ENCODE peak calls at places on chromosomes 11 and 22, in four cellular contexts. One of them, this sample, is unnamed.

GRCh38 chr11:1746956-1747752 is 3.2 kb downstream of the IFITM10 start:
- DNase-seq in WTC11: no peak
- DNase-seq in GM12878: no peak
- DNase-seq in HepG2: no peak
- DNase-seq in this sample: no peak

GRCh38 chr11:127675602-127676001 is 675.0 kb upstream of the KIRREL3 start:
- DNase-seq in WTC11: no peak
- DNase-seq in GM12878: no peak
- DNase-seq in HepG2: no peak
- DNase-seq in this sample: no peak

GRCh38 chr22:30253205-30253852 is 6.8 kb upstream of the LIF start:
- DNase-seq in WTC11: no peak
- DNase-seq in GM12878: no peak
- DNase-seq in HepG2: no peak
- DNase-seq in this sample: no peak

GRCh38 chr11:47923667-47924066 is 56.7 kb upstream of the PTPRJ start:
- DNase-seq in WTC11: no peak
- DNase-seq in GM12878: no peak
- DNase-seq in HepG2: no peak
- DNase-seq in this sample: no peak

GRCh38 chr11:130874955-130875531 is 41.2 kb downstream of the SNX19 start:
- DNase-seq in WTC11: no peak
- DNase-seq in GM12878: no peak
- DNase-seq in HepG2: no peak
- DNase-seq in this sample: no peak

GRCh38 chr11:76218449-76219206 is 12.3 kb upstream of the WNT11 start:
- DNase-seq in WTC11: no peak
- DNase-seq in GM12878: no peak
- DNase-seq in HepG2: no peak
- DNase-seq in this sample: no peak

GRCh38 chr11:126361400-126361799 is 5.9 kb downstream of the ST3GAL4 start:
- DNase-seq in WTC11: no peak
- DNase-seq in GM12878: no peak
- DNase-seq in HepG2: no peak
- DNase-seq in this sample: no peak

GRCh38 chr11:18384157-18384641 is 10.2 kb upstream of the LDHA start:
- DNase-seq in WTC11: no peak
- DNase-seq in GM12878: peak
- DNase-seq in HepG2: peak
- DNase-seq in this sample: peak

GRCh38 chr22:38843201-38843715 is 570 bp downstream of the NPTXR start:
- DNase-seq in WTC11: peak
- DNase-seq in GM12878: no peak
- DNase-seq in HepG2: peak
- DNase-seq in this sample: peak

GRCh38 chr22:31344369-31345330 is 1.5 kb downstream of the PATZ1 start:
- DNase-seq in WTC11: peak
- DNase-seq in GM12878: no peak
- DNase-seq in HepG2: no peak
- DNase-seq in this sample: no peak

GRCh38 chr11:6986487-6986886 is 33.7 kb downstream of the ZNF214 start:
- DNase-seq in WTC11: no peak
- DNase-seq in GM12878: no peak
- DNase-seq in HepG2: no peak
- DNase-seq in this sample: no peak

GRCh38 chr11:122872046-122872445 is 10.5 kb upstream of the JHY start:
- DNase-seq in WTC11: no peak
- DNase-seq in GM12878: no peak
- DNase-seq in HepG2: no peak
- DNase-seq in this sample: no peak

GRCh38 chr11:20367313-20367948 is 3.9 kb downstream of the HTATIP2 start:
- DNase-seq in WTC11: no peak
- DNase-seq in GM12878: no peak
- DNase-seq in HepG2: peak
- DNase-seq in this sample: peak

GRCh38 chr11:92843455-92843854 is 126.0 kb upstream of the MTNR1B start:
- DNase-seq in WTC11: no peak
- DNase-seq in GM12878: no peak
- DNase-seq in HepG2: no peak
- DNase-seq in this sample: no peak

GRCh38 chr11:130131957-130132850 is 27.4 kb upstream of the ST14 start:
- DNase-seq in WTC11: peak
- DNase-seq in GM12878: peak
- DNase-seq in HepG2: peak
- DNase-seq in this sample: peak

GRCh38 chr22:45212306-45212709 is 28.4 kb downstream of the KIAA0930 start:
- DNase-seq in WTC11: no peak
- DNase-seq in GM12878: no peak
- DNase-seq in HepG2: no peak
- DNase-seq in this sample: no peak

GRCh38 chr22:24483966-24484545 is 11.1 kb upstream of the UPB1 start:
- DNase-seq in WTC11: no peak
- DNase-seq in GM12878: no peak
- DNase-seq in HepG2: no peak
- DNase-seq in this sample: no peak

GRCh38 chr11:94664336-94664735 is 97.2 kb downstream of the PIWIL4 start:
- DNase-seq in WTC11: no peak
- DNase-seq in GM12878: no peak
- DNase-seq in HepG2: no peak
- DNase-seq in this sample: no peak

GRCh38 chr11:1948389-1948788 is 1.3 kb downstream of the MRPL23 start:
- DNase-seq in WTC11: no peak
- DNase-seq in GM12878: no peak
- DNase-seq in HepG2: no peak
- DNase-seq in this sample: no peak

GRCh38 chr11:76946223-76946622 is 85.5 kb downstream of the ACER3 start:
- DNase-seq in WTC11: no peak
- DNase-seq in GM12878: no peak
- DNase-seq in HepG2: no peak
- DNase-seq in this sample: no peak

GRCh38 chr11:64898076-64898445 is 18.9 kb downstream of the ATG2A start:
- DNase-seq in WTC11: no peak
- DNase-seq in GM12878: no peak
- DNase-seq in HepG2: no peak
- DNase-seq in this sample: no peak

GRCh38 chr22:46735747-46736608 is 2.1 kb downstream of the CERK start:
- DNase-seq in WTC11: peak
- DNase-seq in GM12878: no peak
- DNase-seq in HepG2: no peak
- DNase-seq in this sample: no peak

GRCh38 chr22:17121235-17122195 is at the start of gene TMEM121B:
- DNase-seq in WTC11: peak
- DNase-seq in GM12878: no peak
- DNase-seq in HepG2: no peak
- DNase-seq in this sample: peak

GRCh38 chr11:65208785-65209710 is 27.3 kb downstream of the CAPN1 start:
- DNase-seq in WTC11: peak
- DNase-seq in GM12878: no peak
- DNase-seq in HepG2: no peak
- DNase-seq in this sample: no peak

GRCh38 chr11:14259186-14259784 is 99.7 kb downstream of the RRAS2 start:
- DNase-seq in WTC11: peak
- DNase-seq in GM12878: no peak
- DNase-seq in HepG2: no peak
- DNase-seq in this sample: no peak

GRCh38 chr22:48948575-48949170 is 879.0 kb downstream of the BRD1 start:
- DNase-seq in WTC11: no peak
- DNase-seq in GM12878: no peak
- DNase-seq in HepG2: no peak
- DNase-seq in this sample: no peak

GRCh38 chr11:77211594-77212251 is 83.7 kb downstream of the MYO7A start:
- DNase-seq in WTC11: no peak
- DNase-seq in GM12878: no peak
- DNase-seq in HepG2: no peak
- DNase-seq in this sample: no peak

GRCh38 chr11:19232910-19233503 is 7.7 kb downstream of the E2F8 start:
- DNase-seq in WTC11: no peak
- DNase-seq in GM12878: no peak
- DNase-seq in HepG2: no peak
- DNase-seq in this sample: no peak

GRCh38 chr11:35111171-35112055 is 27.6 kb upstream of the CD44 start:
- DNase-seq in WTC11: no peak
- DNase-seq in GM12878: no peak
- DNase-seq in HepG2: no peak
- DNase-seq in this sample: peak

GRCh38 chr11:3124821-3125220 is 40.3 kb downstream of the OSBPL5 start:
- DNase-seq in WTC11: no peak
- DNase-seq in GM12878: no peak
- DNase-seq in HepG2: no peak
- DNase-seq in this sample: no peak

GRCh38 chr11:128157423-128158298 is 429.7 kb downstream of the ETS1 start:
- DNase-seq in WTC11: peak
- DNase-seq in GM12878: peak
- DNase-seq in HepG2: peak
- DNase-seq in this sample: peak

GRCh38 chr11:73268671-73269271 is 3.4 kb upstream of the P2RY6 start:
- DNase-seq in WTC11: no peak
- DNase-seq in GM12878: no peak
- DNase-seq in HepG2: no peak
- DNase-seq in this sample: no peak

GRCh38 chr11:110362916-110363574 is 66.6 kb upstream of the RDX start:
- DNase-seq in WTC11: peak
- DNase-seq in GM12878: no peak
- DNase-seq in HepG2: peak
- DNase-seq in this sample: no peak

GRCh38 chr11:37718431-37718999 is 1120.5 kb upstream of the RAG2 start:
- DNase-seq in WTC11: no peak
- DNase-seq in GM12878: no peak
- DNase-seq in HepG2: no peak
- DNase-seq in this sample: no peak

GRCh38 chr22:37803195-37803635 is 4.5 kb upstream of the GCAT start:
- DNase-seq in WTC11: peak
- DNase-seq in GM12878: no peak
- DNase-seq in HepG2: peak
- DNase-seq in this sample: peak
- TF ChIP-seq CREM in WTC11: no peak
- TF ChIP-seq CREM in GM12878: no peak
- TF ChIP-seq CREM in HepG2: peak
- TF ChIP-seq CREM in this sample: peak

DNA sequence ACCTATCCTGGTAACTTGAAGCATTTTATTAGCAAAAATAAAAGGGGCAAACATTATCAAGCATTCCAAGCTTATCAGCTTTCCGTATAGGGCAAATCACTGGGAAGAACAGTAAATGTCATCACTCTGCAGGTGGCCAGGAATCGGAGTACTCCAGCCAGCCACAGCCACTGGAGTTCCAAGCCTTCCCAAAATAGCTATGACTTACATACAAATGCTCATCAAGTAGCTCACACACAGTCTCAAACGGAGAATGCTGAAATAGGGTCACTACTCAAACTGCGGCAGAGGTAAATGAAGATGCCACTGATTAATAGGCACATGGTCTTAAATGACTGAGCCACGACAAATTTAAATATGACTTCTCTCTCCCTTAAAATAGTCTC is 2.1 kb downstream of the USP28 start:
- DNase-seq in WTC11: no peak
- DNase-seq in GM12878: no peak
- DNase-seq in HepG2: no peak
- DNase-seq in this sample: no peak
- TF ChIP-seq CREM in WTC11: no peak
- TF ChIP-seq CREM in GM12878: no peak
- TF ChIP-seq CREM in HepG2: no peak
- TF ChIP-seq CREM in this sample: no peak

GRCh38 chr11:118406599-118407166 is 5.3 kb downstream of the ATP5MG start:
- DNase-seq in WTC11: no peak
- DNase-seq in GM12878: peak
- DNase-seq in HepG2: no peak
- DNase-seq in this sample: no peak

GRCh38 chr11:118412921-118413320 is 11.5 kb downstream of the ATP5MG start:
- DNase-seq in WTC11: no peak
- DNase-seq in GM12878: no peak
- DNase-seq in HepG2: no peak
- DNase-seq in this sample: no peak

GRCh38 chr11:118411523-118411922 is 10.1 kb downstream of the ATP5MG start:
- DNase-seq in WTC11: no peak
- DNase-seq in GM12878: no peak
- DNase-seq in HepG2: peak
- DNase-seq in this sample: no peak

GRCh38 chr11:118415051-118415738 is 13.8 kb downstream of the ATP5MG start:
- DNase-seq in WTC11: no peak
- DNase-seq in GM12878: no peak
- DNase-seq in HepG2: no peak
- DNase-seq in this sample: no peak

GRCh38 chr11:118410055-118410745 is 8.8 kb downstream of the ATP5MG start:
- DNase-seq in WTC11: no peak
- DNase-seq in GM12878: peak
- DNase-seq in HepG2: no peak
- DNase-seq in this sample: no peak
- TF ChIP-seq CREM in WTC11: no peak
- TF ChIP-seq CREM in GM12878: no peak
- TF ChIP-seq CREM in HepG2: no peak
- TF ChIP-seq CREM in this sample: no peak

DNA sequence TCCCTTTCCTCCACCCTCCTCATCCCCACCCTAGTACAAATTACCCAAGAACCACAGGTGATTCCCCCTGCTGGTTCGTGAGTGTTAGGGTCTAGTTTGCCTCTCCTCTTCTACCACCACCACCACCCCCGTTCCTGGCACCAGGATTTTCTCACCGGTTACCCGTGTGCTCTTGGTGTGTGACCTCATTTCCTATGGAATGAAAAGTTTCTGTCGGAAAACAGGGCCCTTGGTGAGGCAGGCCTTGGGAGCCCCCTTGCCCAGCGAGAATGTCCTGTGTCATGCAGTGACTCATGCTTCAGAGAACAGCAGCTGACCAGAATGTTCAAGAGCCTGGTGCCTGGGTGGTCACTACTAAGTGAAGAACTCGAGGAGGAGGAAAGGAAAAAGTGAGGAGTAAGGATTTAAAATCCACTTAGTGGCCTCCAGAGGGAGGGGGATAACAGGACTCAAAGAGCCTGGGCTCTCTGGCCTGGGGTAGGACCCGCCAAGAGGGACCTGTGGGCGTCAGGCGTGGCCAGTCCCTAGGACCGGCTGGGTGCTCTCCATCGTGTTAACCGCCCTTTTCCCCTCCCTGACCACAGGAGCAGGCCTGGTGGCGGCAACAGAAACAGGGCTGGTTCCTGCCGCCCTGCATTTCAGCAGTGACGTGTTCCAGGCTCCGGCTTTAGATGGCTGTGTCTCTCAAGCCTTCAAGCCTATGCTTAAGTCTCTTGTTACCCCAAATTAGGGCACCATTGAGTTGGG is 30.2 kb downstream of the C22orf31 start:
- DNase-seq in WTC11: no peak
- DNase-seq in GM12878: no peak
- DNase-seq in HepG2: peak
- DNase-seq in this sample: peak
- TF ChIP-seq CREM in WTC11: no peak
- TF ChIP-seq CREM in GM12878: no peak
- TF ChIP-seq CREM in HepG2: peak
- TF ChIP-seq CREM in this sample: peak

GRCh38 chr11:67062526-67063373 is 6.1 kb downstream of the RHOD start:
- DNase-seq in WTC11: no peak
- DNase-seq in GM12878: no peak
- DNase-seq in HepG2: no peak
- DNase-seq in this sample: no peak
- TF ChIP-seq CREM in WTC11: no peak
- TF ChIP-seq CREM in GM12878: no peak
- TF ChIP-seq CREM in HepG2: no peak
- TF ChIP-seq CREM in this sample: no peak